ENCODE peak calls at places on chromosomes 11 and 22, in four cellular contexts. E is HepG2, B is GM12878, L is WTC11. X is an unnamed sample.

GRCh38 chr11:315051-315481 is 1.2 kb downstream of the IFITM1 start:
- DNase-seq in B (no peak), L (no peak), E (peak), X (no peak)

GRCh38 chr11:117219455-117219854 is 12.4 kb downstream of the PCSK7 start:
- DNase-seq in L (no peak), B (no peak), E (no peak), X (no peak)

GRCh38 chr11:45215098-45215497 is 68.7 kb downstream of the PRDM11 start:
- DNase-seq in L (no peak), B (no peak), E (no peak), X (no peak)

GRCh38 chr22:20562607-20563463 is 55.4 kb downstream of the MED15 start:
- DNase-seq in L (no peak), E (no peak), B (no peak), X (no peak)

GRCh38 chr22:50526849-50527801 is 1.7 kb upstream of the SCO2 start:
- DNase-seq in L (peak), B (no peak), E (peak), X (peak)

GRCh38 chr11:69497221-69497787 is 15.8 kb downstream of the LINC01488 start:
- DNase-seq in L (no peak), E (peak), B (no peak), X (no peak)

GRCh38 chr22:49966716-49967332 is 6.3 kb downstream of the PIM3 start:
- DNase-seq in E (peak), L (peak), B (no peak), X (peak)

GRCh38 chr22:43331698-43332097 is 11.5 kb downstream of the SCUBE1 start:
- DNase-seq in L (no peak), E (no peak), B (no peak), X (no peak)

GRCh38 chr11:8794677-8795103 is 112.1 kb downstream of the RPL27A start:
- DNase-seq in L (no peak), B (no peak), E (peak), X (no peak)

GRCh38 chr11:7671807-7672206 is 1.5 kb downstream of the CYB5R2 start:
- DNase-seq in B (peak), E (no peak), L (no peak), X (no peak)

GRCh38 chr11:3036419-3036818 is 20.8 kb downstream of the CARS1 start:
- DNase-seq in E (no peak), L (no peak), B (peak), X (no peak)

GRCh38 chr11:3035333-3035732 is 21.9 kb downstream of the CARS1 start:
- DNase-seq in E (no peak), B (no peak), L (no peak), X (no peak)

GRCh38 chr11:3037945-3038271 is 19.3 kb downstream of the CARS1 start:
- DNase-seq in E (no peak), L (no peak), B (no peak), X (no peak)

GRCh38 chr11:3040881-3041280 is 16.3 kb downstream of the CARS1 start:
- DNase-seq in B (no peak), E (no peak), L (no peak), X (no peak)

DNA sequence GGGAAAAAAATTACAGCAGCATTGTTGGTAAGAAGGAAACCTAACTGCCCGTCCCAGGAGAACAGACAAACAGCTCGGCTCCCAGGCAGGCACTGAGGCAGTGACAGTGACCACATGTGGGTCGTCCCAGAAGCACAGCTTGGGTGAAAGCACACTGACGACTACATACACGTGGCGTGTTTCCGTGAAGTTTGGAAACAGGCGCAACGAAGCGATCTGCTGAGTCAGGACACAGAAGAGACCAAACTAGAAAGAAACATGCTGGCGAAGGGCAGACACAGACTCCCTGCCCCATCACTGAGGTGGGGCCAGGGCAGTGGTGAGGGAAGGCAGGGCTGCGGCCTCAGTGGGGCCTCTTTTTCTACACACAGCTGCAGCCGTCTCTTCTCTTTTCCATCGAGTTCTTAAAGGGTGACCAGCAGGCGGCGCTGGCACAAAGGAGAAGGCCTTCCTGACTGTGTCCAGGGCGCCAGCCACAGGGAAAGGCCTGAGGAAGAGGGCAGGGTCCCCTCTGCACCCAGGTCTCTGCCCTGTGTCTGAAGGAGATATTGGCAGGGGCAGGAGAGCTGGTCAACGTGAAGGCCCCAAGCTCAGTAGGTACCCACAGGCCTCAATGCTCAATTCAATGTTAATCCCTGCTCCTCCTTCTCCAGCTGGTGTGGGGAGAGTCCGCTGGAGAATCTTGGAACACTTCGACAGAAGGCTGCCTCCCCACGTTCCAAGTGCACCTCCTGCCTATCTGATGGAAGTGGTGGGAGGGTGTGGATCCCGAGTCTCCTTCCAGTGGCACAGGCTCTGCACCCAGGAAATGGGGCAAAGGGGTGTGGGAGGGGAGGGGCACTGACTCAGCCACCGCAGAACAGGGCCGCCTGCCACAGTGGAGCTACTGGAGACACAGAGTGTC is 19.9 kb downstream of the CARS1 start:
- DNase-seq in L (peak), B (no peak), E (peak), X (peak)
- TF ChIP-seq NR2C2 in L (no peak), B (no peak), E (no peak), X (no peak)

GRCh38 chr11:62512961-62513360 is 33.6 kb downstream of the AHNAK start:
- DNase-seq in E (no peak), L (no peak), B (no peak), X (no peak)

GRCh38 chr11:62516736-62517371 is 29.8 kb downstream of the AHNAK start:
- DNase-seq in L (no peak), E (no peak), B (no peak), X (no peak)

GRCh38 chr11:62513651-62514050 is 33.0 kb downstream of the AHNAK start:
- DNase-seq in B (no peak), E (no peak), L (no peak), X (no peak)

GRCh38 chr11:62508336-62509058 is 38.1 kb downstream of the AHNAK start:
- DNase-seq in B (no peak), E (peak), L (peak), X (peak)

DNA sequence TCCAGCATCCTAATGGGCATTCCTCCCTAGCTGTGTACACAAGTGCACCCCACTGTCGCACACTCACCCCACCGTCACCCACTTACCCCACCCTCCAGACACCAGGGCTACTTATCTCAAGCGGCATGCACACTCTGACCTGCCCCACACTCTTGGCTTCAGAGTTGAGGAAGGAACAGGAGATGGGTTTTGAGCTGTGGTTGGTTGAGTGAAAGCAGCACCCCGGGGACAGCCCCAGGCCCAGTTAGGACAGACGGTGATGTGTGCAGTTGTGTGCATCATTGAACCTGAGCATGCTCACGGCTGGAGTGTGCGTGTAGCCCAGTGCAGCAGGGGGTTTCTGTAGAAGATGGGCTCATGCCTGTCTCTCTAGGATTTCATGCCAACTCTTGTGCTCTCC is 32.5 kb downstream of the AHNAK start:
- DNase-seq in L (no peak), B (no peak), E (no peak), X (no peak)
- TF ChIP-seq NR2C2 in L (no peak), B (no peak), E (no peak), X (no peak)

GRCh38 chr11:27040302-27041115 is at the start of gene BBOX1:
- DNase-seq in L (no peak), E (no peak), B (no peak), X (no peak)
- TF ChIP-seq NR2C2 in L (no peak), E (no peak), B (no peak), X (no peak)

GRCh38 chr11:19597876-19598275 is 114.8 kb upstream of the NAV2 start:
- DNase-seq in L (no peak), E (no peak), B (no peak), X (no peak)
- TF ChIP-seq NR2C2 in L (no peak), E (no peak), B (no peak), X (no peak)

DNA sequence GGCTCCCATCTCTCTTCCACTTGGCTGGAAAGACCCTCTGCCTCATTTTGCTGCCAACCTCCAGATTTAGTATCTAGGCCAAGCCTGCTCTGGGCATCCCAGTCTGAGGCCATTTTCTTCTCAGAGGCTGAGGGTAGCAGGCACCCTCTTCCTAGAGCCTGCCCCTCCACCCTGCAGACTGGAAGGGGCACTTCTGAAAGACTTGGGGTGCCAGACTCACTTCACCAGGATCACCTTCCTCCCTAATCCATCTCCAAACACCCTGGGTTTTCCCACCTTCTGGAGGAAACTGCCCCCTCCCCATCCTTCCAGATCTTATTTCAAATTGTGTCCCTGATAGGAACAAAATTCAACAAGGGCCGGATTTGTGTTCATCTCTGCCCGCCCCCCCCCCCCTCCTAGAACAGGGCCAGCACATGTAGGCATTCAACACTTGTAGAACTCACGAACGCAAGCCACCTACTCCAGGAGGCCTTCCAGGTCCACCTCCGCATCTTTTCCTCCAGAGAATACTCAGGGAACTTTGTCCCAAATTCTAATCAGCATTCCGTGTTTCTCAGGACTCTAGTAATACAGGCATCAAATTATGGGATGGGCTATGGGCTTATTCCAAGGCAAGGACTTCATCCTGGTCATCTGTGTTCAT is 785 bp downstream of the UBE2L6 start:
- DNase-seq in B (no peak), E (no peak), L (no peak), X (no peak)
- TF ChIP-seq NR2C2 in B (no peak), E (no peak), L (no peak), X (no peak)

GRCh38 chr11:33445761-33446161 is 188.6 kb downstream of the HIPK3 start:
- DNase-seq in B (no peak), L (no peak), E (peak), X (no peak)
- TF ChIP-seq NR2C2 in B (no peak), L (no peak), E (no peak), X (no peak)

DNA sequence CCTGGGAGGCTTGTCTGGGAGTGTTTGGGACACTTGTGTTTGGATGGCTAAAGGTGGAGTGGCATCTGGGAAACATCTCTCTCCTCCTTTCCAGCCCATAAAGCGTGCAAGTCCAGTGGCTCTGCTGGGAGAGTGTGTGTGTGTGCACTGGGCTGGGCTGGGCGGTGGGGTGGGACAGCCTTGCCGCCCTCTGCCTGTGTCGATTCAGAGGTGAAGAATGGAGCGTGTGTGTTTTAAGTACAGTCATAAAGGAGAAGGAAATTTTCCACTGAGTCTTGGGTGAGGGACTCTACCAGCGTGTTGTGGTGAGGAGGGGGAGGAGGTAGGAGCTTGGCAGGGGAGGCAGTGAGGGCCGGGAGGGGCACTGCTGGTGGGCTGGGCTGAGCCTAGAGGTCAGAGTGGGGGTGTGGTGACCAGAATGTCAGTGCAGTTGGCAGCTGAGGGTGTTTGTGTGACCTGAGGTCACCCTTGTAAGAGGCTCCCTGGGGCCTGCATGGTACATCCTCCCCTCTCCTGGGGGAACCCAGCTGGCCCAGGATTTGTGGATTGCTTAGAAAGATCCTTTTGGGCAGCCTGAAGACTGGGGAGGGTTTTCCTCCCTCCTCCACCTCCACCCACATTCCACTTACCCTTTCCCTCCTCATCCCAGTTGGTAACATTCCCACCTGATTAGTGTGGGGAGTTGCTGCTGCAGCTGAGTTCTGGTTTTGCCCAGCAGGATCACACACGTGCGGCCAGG is 1.7 kb downstream of the TIMP3 start:
- DNase-seq in B (no peak), E (no peak), L (no peak), X (no peak)
- TF ChIP-seq NR2C2 in B (no peak), E (no peak), L (no peak), X (no peak)

GRCh38 chr11:11416917-11417316 is 63.9 kb upstream of the CSNK2A3 start:
- DNase-seq in B (no peak), E (no peak), L (no peak), X (no peak)
- TF ChIP-seq NR2C2 in B (no peak), E (no peak), L (no peak), X (no peak)